ENCODE peak calls at places on chromosomes 11 and 22, in nine cellular contexts. W is tibial artery; A is effector memory CD4-positive, alpha-beta T cell; P is naive thymus-derived CD4-positive, alpha-beta T cell; K is lung; M is left ventricle myocardium inferior; E is tibial nerve; B is astrocyte; N is heart left ventricle. O is an unnamed sample. For H3K4me1, the result is how much of the 10 kb centered on the place peaks cover.

GRCh38 chr11:84558085-84558905 is 1068.8 kb downstream of the DLG2 start:
- DNase-seq in M (no peak), B (peak), N (no peak), W (no peak), E (peak), A (no peak), P (no peak), K (no peak), O (no peak)

GRCh38 chr22:43897751-43898261 is 6.0 kb upstream of the PNPLA5 start:
- DNase-seq in W (no peak), B (peak), P (no peak), N (no peak), M (no peak), K (no peak), A (no peak), E (no peak), O (no peak)

GRCh38 chr11:36122715-36123114 is 166.5 kb downstream of the COMMD9 start:
- DNase-seq in P (no peak), N (no peak), A (no peak), W (no peak), E (no peak), K (no peak), B (no peak), M (no peak), O (no peak)

GRCh38 chr11:128422576-128423370 is 164.6 kb downstream of the ETS1 start:
- DNase-seq in W (no peak), A (peak), B (no peak), E (no peak), N (no peak), P (peak), K (no peak), M (peak), O (peak)

GRCh38 chr11:76179147-76179546 is 27.2 kb downstream of the WNT11 start:
- DNase-seq in W (no peak), K (no peak), M (no peak), E (no peak), B (no peak), P (no peak), A (no peak), N (no peak), O (no peak)

GRCh38 chr22:41140365-41140957 is 48.1 kb downstream of the EP300 start:
- DNase-seq in A (no peak), K (peak), B (no peak), P (no peak), W (no peak), N (no peak), M (no peak), E (no peak), O (no peak)

GRCh38 chr11:128936546-128937275 is 6.0 kb downstream of the TP53AIP1 start:
- DNase-seq in P (no peak), E (no peak), A (no peak), W (no peak), K (no peak), N (no peak), B (peak), M (no peak), O (no peak)

GRCh38 chr11:65431452-65432132 is 9.0 kb downstream of the NEAT1 start:
- DNase-seq in M (no peak), A (no peak), E (no peak), K (no peak), B (peak), P (peak), W (no peak), N (no peak), O (peak)

GRCh38 chr11:1197431-1197885 is 25.4 kb upstream of the MUC5B start:
- DNase-seq in K (no peak), E (no peak), N (peak), A (no peak), W (peak), M (peak), P (no peak), B (no peak), O (no peak)

GRCh38 chr22:37021041-37021440 is 1.5 kb downstream of the MPST start:
- DNase-seq in A (no peak), P (no peak), E (no peak), M (no peak), W (no peak), B (no peak), K (no peak), N (no peak), O (no peak)
- H3K4me1 ChIP-seq in A (under half), P (under half), E (under half), M (half or more), W (under half), B (under half), K (under half), N (under half), O (under half)

GRCh38 chr11:57566035-57566504 is 1.4 kb downstream of the UBE2L6 start:
- DNase-seq in N (no peak), K (no peak), E (peak), A (peak), P (peak), B (peak), W (no peak), M (no peak), O (peak)
- H3K27ac ChIP-seq in N (peak), K (peak), E (peak), A (peak), P (peak), B (no peak), W (peak), M (peak), O (peak)

GRCh38 chr22:20131593-20131855 is at the start of gene ZDHHC8:
- DNase-seq in K (no peak), N (no peak), A (peak), W (no peak), M (peak), B (no peak), E (no peak), P (peak), O (peak)
- H3K4me1 ChIP-seq in K (under half), N (under half), A (under half), W (under half), M (half or more), B (under half), E (under half), P (under half), O (half or more)

GRCh38 chr11:2997406-2997805 is 5.3 kb upstream of the NAP1L4 start:
- DNase-seq in W (no peak), N (no peak), M (no peak), A (no peak), E (no peak), K (no peak), B (no peak), P (no peak), O (no peak)
- H3K27ac ChIP-seq in W (no peak), N (no peak), M (no peak), A (no peak), E (no peak), K (no peak), B (no peak), P (no peak), O (no peak)

DNA sequence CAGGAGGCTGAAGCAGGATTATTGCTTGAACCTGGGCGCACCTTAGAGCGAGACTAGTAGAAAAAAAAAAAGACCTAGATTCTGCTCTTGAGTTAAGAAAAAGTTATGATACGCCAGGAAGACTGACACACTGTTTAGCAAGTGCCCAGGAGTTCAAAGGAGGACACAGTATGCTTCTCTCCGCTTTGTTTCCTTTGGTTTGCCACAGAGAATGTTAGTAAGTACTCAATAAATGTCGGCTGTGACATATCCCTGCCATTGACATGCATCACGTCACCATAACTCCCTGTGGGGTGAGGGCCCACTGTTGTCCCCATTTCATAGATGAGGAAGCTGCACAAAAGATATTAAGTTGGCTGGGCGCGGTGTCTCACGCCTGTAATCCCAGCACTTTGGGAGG is 7.1 kb downstream of the SPTBN2 start:
- DNase-seq in B (no peak), E (no peak), W (no peak), K (no peak), M (no peak), A (no peak), N (no peak), P (no peak), O (no peak)
- H3K4me1 ChIP-seq in B (under half), E (under half), W (under half), K (under half), M (under half), A (under half), N (under half), P (under half), O (under half)